ENCODE peak calls at places on chromosomes 12 and 14, in eight cellular contexts. One of them, this sample, is unnamed. For H3K4me1, the result is how much of the 10 kb centered on the place peaks cover.

GRCh38 chr14:32400480-32400879 is 71.4 kb downstream of the AKAP6 start:
- DNase-seq in GM12878: no peak
- DNase-seq in stomach: no peak
- DNase-seq in breast epithelium: no peak
- DNase-seq in transverse colon: no peak
- DNase-seq in HCT116: no peak
- DNase-seq in sigmoid colon: no peak
- DNase-seq in K562: no peak
- DNase-seq in this sample: no peak

GRCh38 chr12:10716704-10717315 is 6.3 kb downstream of the YBX3 start:
- DNase-seq in GM12878: no peak
- DNase-seq in stomach: peak
- DNase-seq in breast epithelium: peak
- DNase-seq in transverse colon: peak
- DNase-seq in HCT116: peak
- DNase-seq in sigmoid colon: peak
- DNase-seq in K562: no peak
- DNase-seq in this sample: peak

GRCh38 chr14:58805057-58805456 is 167.3 kb downstream of the DACT1 start:
- DNase-seq in GM12878: no peak
- DNase-seq in stomach: no peak
- DNase-seq in breast epithelium: no peak
- DNase-seq in transverse colon: no peak
- DNase-seq in HCT116: no peak
- DNase-seq in sigmoid colon: no peak
- DNase-seq in K562: no peak
- DNase-seq in this sample: no peak

GRCh38 chr14:61968207-61968606 is 206.0 kb downstream of the SNAPC1 start:
- DNase-seq in GM12878: no peak
- DNase-seq in stomach: no peak
- DNase-seq in breast epithelium: no peak
- DNase-seq in transverse colon: no peak
- DNase-seq in HCT116: no peak
- DNase-seq in sigmoid colon: no peak
- DNase-seq in K562: no peak
- DNase-seq in this sample: no peak

GRCh38 chr14:71574976-71575375 is 357.3 kb upstream of the RGS6 start:
- DNase-seq in GM12878: no peak
- DNase-seq in stomach: no peak
- DNase-seq in breast epithelium: no peak
- DNase-seq in transverse colon: no peak
- DNase-seq in HCT116: no peak
- DNase-seq in sigmoid colon: no peak
- DNase-seq in K562: no peak
- DNase-seq in this sample: no peak

GRCh38 chr12:6697584-6698351 is 2.8 kb downstream of the PIANP start:
- DNase-seq in GM12878: no peak
- DNase-seq in stomach: peak
- DNase-seq in breast epithelium: no peak
- DNase-seq in transverse colon: peak
- DNase-seq in HCT116: peak
- DNase-seq in sigmoid colon: peak
- DNase-seq in K562: peak
- DNase-seq in this sample: peak

GRCh38 chr14:32200368-32201195 is 1.3 kb upstream of the RNU6-7 start:
- DNase-seq in GM12878: no peak
- DNase-seq in stomach: no peak
- DNase-seq in breast epithelium: no peak
- DNase-seq in transverse colon: no peak
- DNase-seq in HCT116: no peak
- DNase-seq in sigmoid colon: no peak
- DNase-seq in K562: no peak
- DNase-seq in this sample: no peak

GRCh38 chr12:116389990-116390655 is 112.6 kb upstream of the MED13L start:
- DNase-seq in GM12878: no peak
- DNase-seq in stomach: no peak
- DNase-seq in breast epithelium: peak
- DNase-seq in transverse colon: no peak
- DNase-seq in HCT116: peak
- DNase-seq in sigmoid colon: no peak
- DNase-seq in K562: no peak
- DNase-seq in this sample: no peak

GRCh38 chr12:78863482-78864427 is 819 bp upstream of the SYT1 start:
- DNase-seq in GM12878: no peak
- DNase-seq in stomach: no peak
- DNase-seq in breast epithelium: no peak
- DNase-seq in transverse colon: peak
- DNase-seq in HCT116: no peak
- DNase-seq in sigmoid colon: peak
- DNase-seq in K562: no peak
- DNase-seq in this sample: peak

GRCh38 chr12:49094104-49094948 is at the start of gene DHH:
- DNase-seq in GM12878: no peak
- DNase-seq in stomach: no peak
- DNase-seq in breast epithelium: no peak
- DNase-seq in transverse colon: no peak
- DNase-seq in HCT116: no peak
- DNase-seq in sigmoid colon: no peak
- DNase-seq in K562: peak
- DNase-seq in this sample: peak

GRCh38 chr12:3496964-3497363 is 6.0 kb downstream of the PRMT8 start:
- DNase-seq in GM12878: no peak
- DNase-seq in stomach: no peak
- DNase-seq in breast epithelium: no peak
- DNase-seq in transverse colon: no peak
- DNase-seq in HCT116: peak
- DNase-seq in sigmoid colon: no peak
- DNase-seq in K562: no peak
- DNase-seq in this sample: no peak

GRCh38 chr14:22380511-22381455 is 208.2 kb downstream of the DAD1 start:
- DNase-seq in GM12878: no peak
- DNase-seq in stomach: no peak
- DNase-seq in breast epithelium: no peak
- DNase-seq in transverse colon: no peak
- DNase-seq in HCT116: no peak
- DNase-seq in sigmoid colon: no peak
- DNase-seq in K562: no peak
- DNase-seq in this sample: no peak

GRCh38 chr12:26402648-26403047 is 207.3 kb downstream of the SSPN start:
- DNase-seq in GM12878: no peak
- DNase-seq in stomach: peak
- DNase-seq in breast epithelium: no peak
- DNase-seq in transverse colon: peak
- DNase-seq in HCT116: peak
- DNase-seq in sigmoid colon: no peak
- DNase-seq in K562: no peak
- DNase-seq in this sample: no peak

GRCh38 chr14:100804558-100805309 is 21.2 kb upstream of the MEG3 start:
- DNase-seq in GM12878: no peak
- DNase-seq in stomach: no peak
- DNase-seq in breast epithelium: no peak
- DNase-seq in transverse colon: no peak
- DNase-seq in HCT116: no peak
- DNase-seq in sigmoid colon: no peak
- DNase-seq in K562: no peak
- DNase-seq in this sample: no peak

GRCh38 chr12:22230280-22230794 is 104.2 kb downstream of the ST8SIA1 start:
- DNase-seq in GM12878: no peak
- DNase-seq in stomach: no peak
- DNase-seq in breast epithelium: no peak
- DNase-seq in transverse colon: no peak
- DNase-seq in HCT116: no peak
- DNase-seq in sigmoid colon: no peak
- DNase-seq in K562: no peak
- DNase-seq in this sample: no peak

GRCh38 chr14:82710257-82710841 is 1176.7 kb upstream of the SEL1L start:
- DNase-seq in GM12878: peak
- DNase-seq in stomach: peak
- DNase-seq in breast epithelium: peak
- DNase-seq in transverse colon: peak
- DNase-seq in HCT116: peak
- DNase-seq in sigmoid colon: no peak
- DNase-seq in K562: peak
- DNase-seq in this sample: no peak

GRCh38 chr12:6951551-6952120 is 480 bp downstream of the PTPN6 start:
- DNase-seq in GM12878: no peak
- DNase-seq in stomach: no peak
- DNase-seq in breast epithelium: no peak
- DNase-seq in transverse colon: no peak
- DNase-seq in HCT116: no peak
- DNase-seq in sigmoid colon: peak
- DNase-seq in K562: no peak
- DNase-seq in this sample: no peak

GRCh38 chr14:69152181-69152943 is 557 bp downstream of the DCAF5 start:
- DNase-seq in GM12878: no peak
- DNase-seq in stomach: no peak
- DNase-seq in breast epithelium: no peak
- DNase-seq in transverse colon: peak
- DNase-seq in HCT116: no peak
- DNase-seq in sigmoid colon: no peak
- DNase-seq in K562: peak
- DNase-seq in this sample: peak

GRCh38 chr12:4450551-4451112 is 5.0 kb upstream of the FGF6 start:
- DNase-seq in GM12878: no peak
- DNase-seq in stomach: no peak
- DNase-seq in breast epithelium: no peak
- DNase-seq in transverse colon: no peak
- DNase-seq in HCT116: no peak
- DNase-seq in sigmoid colon: no peak
- DNase-seq in K562: no peak
- DNase-seq in this sample: no peak

GRCh38 chr12:27915536-27915935 is 57.0 kb downstream of the PTHLH start:
- DNase-seq in GM12878: no peak
- DNase-seq in stomach: no peak
- DNase-seq in breast epithelium: no peak
- DNase-seq in transverse colon: no peak
- DNase-seq in HCT116: no peak
- DNase-seq in sigmoid colon: no peak
- DNase-seq in K562: no peak
- DNase-seq in this sample: no peak

GRCh38 chr12:104695453-104696148 is 238.9 kb downstream of the CHST11 start:
- DNase-seq in GM12878: peak
- DNase-seq in stomach: no peak
- DNase-seq in breast epithelium: no peak
- DNase-seq in transverse colon: peak
- DNase-seq in HCT116: no peak
- DNase-seq in sigmoid colon: no peak
- DNase-seq in K562: no peak
- DNase-seq in this sample: no peak

DNA sequence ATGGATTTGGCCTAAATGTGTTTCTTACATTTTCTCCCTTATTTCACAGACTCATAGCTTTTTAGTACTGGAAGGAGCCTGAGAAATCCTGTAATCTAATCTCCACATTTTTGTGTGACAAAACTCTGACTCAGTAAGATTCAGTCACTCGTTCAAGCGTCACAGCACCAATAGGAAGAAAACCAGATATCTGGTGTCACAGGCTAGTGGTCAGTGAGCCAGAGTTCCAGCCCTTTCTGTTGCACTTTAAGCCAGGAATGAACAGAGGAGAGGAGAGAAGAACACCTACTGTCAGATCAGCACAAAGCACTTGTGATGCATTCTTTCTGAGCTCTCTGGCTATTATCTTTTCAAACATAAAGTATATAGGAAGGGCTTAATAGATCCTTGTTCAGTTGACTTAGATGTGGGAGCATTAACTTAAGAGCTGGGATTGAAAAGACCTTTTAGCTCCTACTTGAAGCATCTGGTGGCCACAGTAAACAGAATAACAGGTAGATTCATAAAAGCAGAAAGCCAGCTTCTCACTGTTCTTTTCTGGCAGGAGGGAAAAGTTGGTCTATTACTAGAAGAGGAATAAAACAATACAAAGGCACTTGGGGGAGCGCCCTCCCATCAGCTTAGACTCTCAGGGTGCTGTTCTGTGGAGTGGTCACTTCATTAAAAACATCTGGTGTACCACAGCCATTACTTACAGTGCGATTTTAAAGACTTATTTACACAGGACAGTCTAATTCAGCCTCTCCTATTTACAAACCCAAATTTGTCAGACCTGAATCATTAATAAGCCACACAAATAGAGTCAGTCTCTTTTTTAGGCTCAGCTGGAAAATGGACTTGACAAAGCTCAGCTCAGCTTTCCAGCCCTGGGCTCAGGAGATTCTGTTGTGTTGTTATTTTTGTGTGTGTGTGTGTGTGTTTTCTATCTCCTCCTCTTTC is 12.2 kb upstream of the NID2 start:
- DNase-seq in GM12878: no peak
- DNase-seq in stomach: no peak
- DNase-seq in breast epithelium: no peak
- DNase-seq in transverse colon: no peak
- DNase-seq in HCT116: peak
- DNase-seq in sigmoid colon: no peak
- DNase-seq in K562: no peak
- DNase-seq in this sample: no peak
- H3K4me1 ChIP-seq in GM12878: under half
- H3K4me1 ChIP-seq in stomach: under half
- H3K4me1 ChIP-seq in breast epithelium: under half
- H3K4me1 ChIP-seq in transverse colon: under half
- H3K4me1 ChIP-seq in HCT116: under half
- H3K4me1 ChIP-seq in sigmoid colon: under half
- H3K4me1 ChIP-seq in K562: under half
- H3K4me1 ChIP-seq in this sample: under half

GRCh38 chr14:24334431-24335271 is at the start of gene ADCY4:
- DNase-seq in GM12878: no peak
- DNase-seq in stomach: no peak
- DNase-seq in breast epithelium: no peak
- DNase-seq in transverse colon: no peak
- DNase-seq in HCT116: no peak
- DNase-seq in sigmoid colon: no peak
- DNase-seq in K562: no peak
- DNase-seq in this sample: peak
- TF ChIP-seq POLR2AphosphoS5 in GM12878: no peak
- TF ChIP-seq POLR2AphosphoS5 in stomach: peak
- TF ChIP-seq POLR2AphosphoS5 in breast epithelium: no peak
- TF ChIP-seq POLR2AphosphoS5 in transverse colon: peak
- TF ChIP-seq POLR2AphosphoS5 in HCT116: no peak
- TF ChIP-seq POLR2AphosphoS5 in sigmoid colon: no peak
- TF ChIP-seq POLR2AphosphoS5 in K562: no peak
- TF ChIP-seq POLR2AphosphoS5 in this sample: peak

GRCh38 chr12:64625243-64626077 is 15.2 kb downstream of the RASSF3 start:
- DNase-seq in GM12878: peak
- DNase-seq in stomach: peak
- DNase-seq in breast epithelium: no peak
- DNase-seq in transverse colon: peak
- DNase-seq in HCT116: peak
- DNase-seq in sigmoid colon: peak
- DNase-seq in K562: peak
- DNase-seq in this sample: no peak
- TF ChIP-seq POLR2A in GM12878: peak
- TF ChIP-seq POLR2A in stomach: no peak
- TF ChIP-seq POLR2A in breast epithelium: no peak
- TF ChIP-seq POLR2A in transverse colon: peak
- TF ChIP-seq POLR2A in HCT116: no peak
- TF ChIP-seq POLR2A in sigmoid colon: peak
- TF ChIP-seq POLR2A in K562: peak
- TF ChIP-seq POLR2A in this sample: no peak

DNA sequence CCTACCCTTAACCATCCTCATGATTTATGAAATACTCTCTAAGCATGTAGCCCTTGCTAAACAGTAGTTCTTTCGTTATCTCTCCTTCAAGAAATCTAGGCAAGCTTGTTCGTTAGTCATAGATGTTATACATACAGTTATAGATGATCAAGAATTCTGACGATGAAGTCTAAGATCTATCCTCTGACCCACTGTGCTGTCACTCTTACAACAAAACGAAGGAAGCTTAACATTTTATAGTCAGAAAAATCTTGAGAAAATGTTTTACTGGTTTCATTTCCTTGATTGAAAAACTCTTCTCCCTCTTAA is 68.9 kb downstream of the SPPL3 start:
- DNase-seq in GM12878: no peak
- DNase-seq in stomach: no peak
- DNase-seq in breast epithelium: no peak
- DNase-seq in transverse colon: no peak
- DNase-seq in HCT116: no peak
- DNase-seq in sigmoid colon: no peak
- DNase-seq in K562: no peak
- DNase-seq in this sample: no peak
- H3K4me1 ChIP-seq in GM12878: half or more
- H3K4me1 ChIP-seq in stomach: under half
- H3K4me1 ChIP-seq in breast epithelium: under half
- H3K4me1 ChIP-seq in transverse colon: under half
- H3K4me1 ChIP-seq in HCT116: under half
- H3K4me1 ChIP-seq in sigmoid colon: half or more
- H3K4me1 ChIP-seq in K562: under half
- H3K4me1 ChIP-seq in this sample: half or more